ENCODE peak calls at places on chromosomes 2 and 18, in six cellular contexts. R is MV-4-11, W is naive B cell, G is heart right ventricle, S is Peyer's patch, H is GM04503. Q is an unnamed sample.
A peak's percentile ranks its signal among the peaks of the same experiment; 100 is the strongest.

GRCh38 chr18:11035814-11036213 is 113.6 kb downstream of the PIEZO2 start:
- DNase-seq in W (no peak), G (no peak), R (no peak), S (no peak), H (no peak), Q (no peak)

GRCh38 chr2:240433973-240434727 is 1.3 kb upstream of the GPC1 start:
- DNase-seq in W (no peak), G (no peak), H (peak; percentile 90), S (no peak), R (no peak), Q (peak; percentile 60)

GRCh38 chr2:237134321-237134720 is 48.6 kb downstream of the COPS8 start:
- DNase-seq in G (no peak), S (no peak), W (no peak), H (no peak), R (no peak), Q (no peak)

GRCh38 chr18:39571511-39571910 is 2005.9 kb upstream of the CELF4 start:
- DNase-seq in W (no peak), R (no peak), G (no peak), S (no peak), H (no peak), Q (no peak)

GRCh38 chr2:201440182-201440581 is 11.1 kb downstream of the TRAK2 start:
- DNase-seq in S (no peak), G (peak; percentile 22), H (no peak), W (no peak), R (no peak), Q (no peak)

GRCh38 chr2:26284132-26284531 is 39.4 kb downstream of the HADHB start:
- DNase-seq in W (no peak), G (no peak), S (peak; percentile 66), H (no peak), R (no peak), Q (no peak)

GRCh38 chr2:11802782-11803191 is 56.4 kb downstream of the LPIN1 start:
- DNase-seq in W (no peak), R (no peak), H (no peak), G (no peak), S (no peak), Q (no peak)

GRCh38 chr18:48100712-48101165 is 170.3 kb upstream of the SMAD2 start:
- DNase-seq in H (no peak), S (no peak), W (no peak), G (no peak), R (no peak), Q (no peak)

GRCh38 chr18:37511933-37512332 is 53.7 kb downstream of the CELF4 start:
- DNase-seq in W (no peak), H (no peak), S (no peak), R (no peak), G (no peak), Q (no peak)

GRCh38 chr2:212136216-212136795 is 402.3 kb downstream of the ERBB4 start:
- DNase-seq in H (no peak), S (no peak), G (no peak), R (no peak), W (no peak), Q (no peak)

GRCh38 chr2:175476374-175476773 is 294.9 kb upstream of the ATP5MC3 start:
- DNase-seq in S (no peak), W (no peak), H (no peak), G (peak; percentile 11), R (no peak), Q (no peak)

GRCh38 chr2:30235859-30236535 is 4.7 kb downstream of the LBH start:
- DNase-seq in R (no peak), G (no peak), W (no peak), H (no peak), S (no peak), Q (no peak)

GRCh38 chr2:230824406-230824978 is 40.2 kb upstream of the ITM2C start:
- DNase-seq in R (peak; percentile 61), W (peak; percentile 69), H (peak; percentile 22), S (peak; percentile 75), G (peak; percentile 76), Q (no peak)

GRCh38 chr2:172556284-172557033 is 569 bp downstream of the PDK1 start:
- DNase-seq in W (peak; percentile 69), R (peak; percentile 54), G (peak; percentile 46), H (peak; percentile 38), S (peak; percentile 86), Q (peak; percentile 77)

GRCh38 chr2:216372761-216373291 is 543 bp upstream of the MARCHF4 start:
- DNase-seq in R (no peak), G (no peak), W (no peak), S (no peak), H (peak; percentile 90), Q (no peak)

GRCh38 chr2:159617080-159617479 is 732 bp upstream of the BAZ2B start:
- DNase-seq in W (no peak), H (no peak), G (no peak), R (peak; percentile 36), S (no peak), Q (no peak)

GRCh38 chr2:143700865-143701264 is 571.6 kb downstream of the ARHGAP15 start:
- DNase-seq in G (no peak), W (no peak), R (peak; percentile 3), S (no peak), H (peak; percentile 37), Q (no peak)

GRCh38 chr2:109209412-109209811 is 80.4 kb downstream of the SH3RF3 start:
- DNase-seq in R (no peak), W (no peak), G (no peak), S (no peak), H (peak; percentile 34), Q (no peak)